ENCODE peak calls at places on chromosomes 3 and 15, in six cellular contexts. O is stomach, X is GM23248, U is sigmoid colon, T is IMR-90, J is HCT116. S is an unnamed sample. For H3K4me1, the result is how much of the 10 kb centered on the place peaks cover.

GRCh38 chr3:77370413-77370812 is 330.5 kb downstream of the ROBO2 start:
- DNase-seq in O (no peak), X (peak), U (no peak), T (peak), J (no peak), S (no peak)

GRCh38 chr3:44130249-44130648 is 111.4 kb upstream of the TOPAZ1 start:
- DNase-seq in O (no peak), X (no peak), U (no peak), T (no peak), J (no peak), S (no peak)

GRCh38 chr15:57421110-57421509 is 44.8 kb downstream of the CGNL1 start:
- DNase-seq in O (no peak), X (no peak), U (no peak), T (no peak), J (no peak), S (no peak)

GRCh38 chr3:58299839-58300516 is 6.1 kb upstream of the RPP14 start:
- DNase-seq in O (no peak), X (peak), U (no peak), T (peak), J (no peak), S (no peak)

GRCh38 chr3:172129868-172130751 is 90.7 kb downstream of the FNDC3B start:
- DNase-seq in O (peak), X (peak), U (peak), T (peak), J (peak), S (peak)

GRCh38 chr15:66698971-66699370 is 3.1 kb upstream of the SMAD6 start:
- DNase-seq in O (no peak), X (no peak), U (no peak), T (no peak), J (no peak), S (no peak)

GRCh38 chr3:126137490-126138130 is 42.8 kb downstream of the ALDH1L1 start:
- DNase-seq in O (peak), X (no peak), U (peak), T (no peak), J (no peak), S (peak)

GRCh38 chr3:108102420-108103039 is 11.7 kb upstream of the CD47 start:
- DNase-seq in O (no peak), X (no peak), U (no peak), T (no peak), J (no peak), S (no peak)

GRCh38 chr3:37993067-37993809 is 2.7 kb downstream of the VILL start:
- DNase-seq in O (peak), X (no peak), U (peak), T (no peak), J (no peak), S (no peak)

GRCh38 chr15:35078221-35078915 is 6.7 kb downstream of the NANOGP8 start:
- DNase-seq in O (peak), X (peak), U (no peak), T (peak), J (peak), S (peak)

GRCh38 chr3:13618836-13619235 is 69.9 kb downstream of the FBLN2 start:
- DNase-seq in O (no peak), X (no peak), U (no peak), T (no peak), J (no peak), S (peak)

GRCh38 chr3:65174713-65175112 is 486.9 kb upstream of the ADAMTS9 start:
- DNase-seq in O (no peak), X (no peak), U (no peak), T (no peak), J (no peak), S (no peak)

GRCh38 chr3:193134895-193135294 is 106.1 kb upstream of the PLAAT1 start:
- DNase-seq in O (no peak), X (peak), U (no peak), T (peak), J (no peak), S (no peak)

GRCh38 chr15:80003171-80003570 is 32.2 kb upstream of the BCL2A1 start:
- DNase-seq in O (no peak), X (no peak), U (no peak), T (no peak), J (no peak), S (no peak)

GRCh38 chr3:119145500-119146167 is at the start of gene TEX55:
- DNase-seq in O (no peak), X (peak), U (no peak), T (peak), J (peak), S (no peak)

GRCh38 chr3:75978686-75979085 is 193.3 kb upstream of the ZNF717 start:
- DNase-seq in O (no peak), X (peak), U (no peak), T (peak), J (no peak), S (no peak)

GRCh38 chr15:90598053-90598577 is 68.4 kb downstream of the CRTC3 start:
- DNase-seq in O (peak), X (no peak), U (peak), T (no peak), J (no peak), S (peak)

GRCh38 chr15:85324202-85324601 is 56.2 kb upstream of the AKAP13 start:
- DNase-seq in O (no peak), X (no peak), U (no peak), T (no peak), J (no peak), S (no peak)

GRCh38 chr15:27210176-27210575 is 239.2 kb downstream of the GABRG3 start:
- DNase-seq in O (no peak), X (peak), U (no peak), T (no peak), J (no peak), S (no peak)

GRCh38 chr15:100279849-100280248 is 61.9 kb downstream of the ADAMTS17 start:
- DNase-seq in O (no peak), X (no peak), U (no peak), T (no peak), J (no peak), S (no peak)

GRCh38 chr3:128617557-128618397 is 32.8 kb downstream of the RPN1 start:
- DNase-seq in O (peak), X (peak), U (peak), T (peak), J (peak), S (peak)
- H3K4me3 ChIP-seq in O (peak), X (peak), U (peak), T (peak), J (peak), S (peak)

GRCh38 chr15:93068581-93069199 is 20.3 kb downstream of the RGMA start:
- DNase-seq in O (no peak), X (no peak), U (no peak), T (no peak), J (no peak), S (no peak)
- H3K4me1 ChIP-seq in O (under half), X (under half), U (half or more), T (under half), J (under half), S (under half)

DNA sequence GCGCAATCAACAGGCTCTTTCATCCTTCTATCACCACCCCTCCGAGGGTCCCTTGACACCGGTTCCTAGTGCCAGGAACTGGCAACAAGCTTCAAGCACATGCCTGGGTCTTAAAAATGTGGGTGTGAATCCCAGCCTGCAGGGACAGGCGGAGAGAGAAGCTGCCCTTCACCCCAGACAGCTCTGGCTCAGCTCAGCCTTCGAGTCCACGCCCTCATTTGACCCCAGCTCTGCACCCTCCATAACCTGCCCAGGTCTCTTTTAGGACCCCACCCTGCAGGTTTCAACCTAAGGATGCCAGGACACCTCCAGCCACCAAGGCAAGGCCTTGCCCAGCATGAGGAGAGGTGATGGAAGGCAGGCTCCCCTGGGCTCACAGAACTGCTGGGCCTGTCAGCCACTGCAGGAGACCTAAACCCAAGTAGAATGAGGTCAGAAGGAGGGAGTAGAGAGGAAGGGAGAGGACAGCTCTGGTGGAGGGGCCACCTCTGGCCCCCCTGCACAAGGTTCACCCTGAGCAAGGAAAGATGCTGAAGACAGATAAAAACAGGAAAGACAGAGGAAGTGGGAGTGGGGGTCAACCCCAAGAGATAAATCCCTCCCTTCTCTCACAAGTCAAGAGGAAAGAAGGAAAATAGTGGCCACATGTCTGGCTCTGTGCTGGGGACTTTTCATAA is 2.6 kb upstream of the LOXL1 start:
- DNase-seq in O (no peak), X (no peak), U (no peak), T (no peak), J (no peak), S (no peak)
- H3K27ac ChIP-seq in O (peak), X (peak), U (peak), T (peak), J (no peak), S (no peak)

GRCh38 chr3:127409421-127410136 is 121.7 kb upstream of the PRR20G start:
- DNase-seq in O (peak), X (no peak), U (peak), T (no peak), J (no peak), S (no peak)

GRCh38 chr3:127407026-127407939 is 119.4 kb upstream of the PRR20G start:
- DNase-seq in O (peak), X (no peak), U (peak), T (no peak), J (no peak), S (no peak)

GRCh38 chr3:127406309-127407025 is 118.6 kb upstream of the PRR20G start:
- DNase-seq in O (peak), X (peak), U (peak), T (peak), J (peak), S (no peak)

GRCh38 chr3:127408684-127409420 is 121.0 kb upstream of the PRR20G start:
- DNase-seq in O (peak), X (no peak), U (peak), T (no peak), J (no peak), S (peak)

DNA sequence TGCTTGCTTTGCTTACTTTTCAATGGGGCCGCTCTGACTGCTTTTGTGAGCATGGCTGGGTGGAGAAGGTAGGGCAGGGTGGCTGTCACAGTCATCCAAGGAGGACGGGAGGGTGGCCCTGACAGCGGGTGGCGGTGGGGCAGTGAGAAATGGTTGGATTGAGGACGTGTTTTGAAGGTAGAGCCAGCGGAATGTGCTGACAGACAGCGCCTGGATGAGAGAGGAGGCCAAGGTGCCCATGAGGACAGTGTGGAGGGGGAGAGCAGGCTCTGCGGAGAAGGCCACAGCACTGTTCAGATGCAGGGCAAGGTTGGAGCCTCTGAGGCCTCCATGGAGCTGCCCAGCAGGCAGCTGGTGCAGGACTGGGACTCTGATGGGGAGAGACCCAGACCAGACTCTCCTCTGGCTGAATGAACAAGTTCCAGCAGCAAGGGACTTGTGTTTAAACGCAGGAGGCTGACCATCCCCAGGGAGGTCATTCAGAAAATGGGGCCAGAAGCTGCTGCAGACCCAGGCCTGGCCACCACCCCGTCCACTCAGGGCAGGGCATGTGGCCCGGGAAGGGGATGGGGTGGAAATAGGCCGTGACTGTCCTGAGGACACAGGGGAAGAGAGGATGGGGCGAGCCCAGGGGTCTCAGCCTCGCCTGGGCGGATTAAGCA is 120.3 kb upstream of the PRR20G start:
- DNase-seq in O (peak), X (no peak), U (peak), T (no peak), J (no peak), S (no peak)
- H3K4me3 ChIP-seq in O (no peak), X (no peak), U (no peak), T (no peak), J (no peak), S (no peak)

GRCh38 chr3:16860234-16860633 is 24.5 kb upstream of the PLCL2 start:
- DNase-seq in O (no peak), X (no peak), U (no peak), T (no peak), J (no peak), S (no peak)
- H3K4me1 ChIP-seq in O (under half), X (under half), U (under half), T (under half), J (under half), S (under half)

DNA sequence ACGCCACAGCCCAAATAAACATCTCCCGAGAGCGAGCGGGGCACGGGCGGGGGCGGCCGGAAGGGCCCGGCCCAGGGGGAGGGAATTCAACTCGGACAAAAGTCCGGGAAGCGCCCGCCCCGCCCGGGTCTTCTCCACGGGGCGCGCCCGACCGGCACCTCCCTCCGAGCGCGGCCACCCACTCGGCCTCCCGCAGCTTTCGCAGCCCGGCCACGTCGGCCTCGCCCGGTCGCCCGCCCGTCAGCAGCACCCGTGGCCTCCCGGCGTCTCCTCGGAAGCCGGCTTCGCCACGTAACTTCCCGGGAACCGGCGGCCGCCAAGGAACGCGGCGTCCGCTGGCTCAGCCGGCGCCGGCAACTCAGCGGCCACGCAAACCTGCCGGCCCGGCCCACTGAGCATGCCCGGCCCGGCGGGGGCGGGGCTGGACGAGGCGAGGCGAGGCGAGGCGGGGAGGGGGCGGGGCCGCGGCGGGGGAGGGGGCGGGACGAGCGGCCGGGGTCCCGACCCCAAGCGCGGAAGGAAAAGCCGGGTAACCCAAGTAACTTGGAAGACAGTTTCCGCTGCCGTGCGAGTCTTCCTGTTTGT is at the start of gene TJP1:
- DNase-seq in O (peak), X (peak), U (peak), T (peak), J (no peak), S (peak)
- H3K27ac ChIP-seq in O (peak), X (peak), U (peak), T (peak), J (peak), S (peak)

S was measured in right lobe of liver.